ENCODE peak calls at places on chromosomes 7 and 10, in eight cellular contexts. One of them, this sample, is unnamed.
A peak's percentile ranks its signal among the peaks of the same experiment; 100 is the strongest.

GRCh38 chr7:152568972-152569371 is 107.0 kb downstream of the XRCC2 start:
- DNase-seq in esophagus squamous epithelium: no peak
- DNase-seq in PC-9: no peak
- DNase-seq in epithelial cell of prostate: no peak
- DNase-seq in AG04450: no peak
- DNase-seq in H9: no peak
- DNase-seq in A549: no peak
- DNase-seq in pancreas: no peak
- DNase-seq in this sample: no peak

GRCh38 chr10:114874827-114875541 is 53.4 kb downstream of the FHIP2A start:
- DNase-seq in esophagus squamous epithelium: no peak
- DNase-seq in PC-9: no peak
- DNase-seq in epithelial cell of prostate: no peak
- DNase-seq in AG04450: no peak
- DNase-seq in H9: peak; percentile 85
- DNase-seq in A549: no peak
- DNase-seq in pancreas: no peak
- DNase-seq in this sample: no peak

GRCh38 chr7:114181280-114181679 is 233.3 kb upstream of the FOXP2 start:
- DNase-seq in esophagus squamous epithelium: no peak
- DNase-seq in PC-9: no peak
- DNase-seq in epithelial cell of prostate: no peak
- DNase-seq in AG04450: no peak
- DNase-seq in H9: no peak
- DNase-seq in A549: no peak
- DNase-seq in pancreas: no peak
- DNase-seq in this sample: no peak

GRCh38 chr7:143910473-143911248 is 8.7 kb upstream of the TCAF1 start:
- DNase-seq in esophagus squamous epithelium: no peak
- DNase-seq in PC-9: no peak
- DNase-seq in epithelial cell of prostate: no peak
- DNase-seq in AG04450: no peak
- DNase-seq in H9: no peak
- DNase-seq in A549: no peak
- DNase-seq in pancreas: no peak
- DNase-seq in this sample: no peak

GRCh38 chr7:143850682-143851081 is 51.3 kb downstream of the TCAF1 start:
- DNase-seq in esophagus squamous epithelium: no peak
- DNase-seq in PC-9: no peak
- DNase-seq in epithelial cell of prostate: no peak
- DNase-seq in AG04450: no peak
- DNase-seq in H9: no peak
- DNase-seq in A549: no peak
- DNase-seq in pancreas: no peak
- DNase-seq in this sample: no peak

GRCh38 chr7:115462301-115463015 is 540.6 kb downstream of the MDFIC start:
- DNase-seq in esophagus squamous epithelium: no peak
- DNase-seq in PC-9: no peak
- DNase-seq in epithelial cell of prostate: no peak
- DNase-seq in AG04450: no peak
- DNase-seq in H9: no peak
- DNase-seq in A549: no peak
- DNase-seq in pancreas: no peak
- DNase-seq in this sample: no peak

GRCh38 chr10:103544657-103545310 is 51.3 kb downstream of the NEURL1 start:
- DNase-seq in esophagus squamous epithelium: no peak
- DNase-seq in PC-9: no peak
- DNase-seq in epithelial cell of prostate: no peak
- DNase-seq in AG04450: no peak
- DNase-seq in H9: peak; percentile 27
- DNase-seq in A549: no peak
- DNase-seq in pancreas: no peak
- DNase-seq in this sample: no peak

GRCh38 chr7:158479021-158479679 is 108.5 kb downstream of the PTPRN2 start:
- DNase-seq in esophagus squamous epithelium: no peak
- DNase-seq in PC-9: no peak
- DNase-seq in epithelial cell of prostate: no peak
- DNase-seq in AG04450: no peak
- DNase-seq in H9: no peak
- DNase-seq in A549: no peak
- DNase-seq in pancreas: no peak
- DNase-seq in this sample: no peak

GRCh38 chr7:101869026-101869900 is 51.8 kb downstream of the CUX1 start:
- DNase-seq in esophagus squamous epithelium: no peak
- DNase-seq in PC-9: no peak
- DNase-seq in epithelial cell of prostate: no peak
- DNase-seq in AG04450: no peak
- DNase-seq in H9: peak; percentile 85
- DNase-seq in A549: no peak
- DNase-seq in pancreas: no peak
- DNase-seq in this sample: no peak

GRCh38 chr7:101717986-101718746 is 89.1 kb upstream of the MYL10 start:
- DNase-seq in esophagus squamous epithelium: no peak
- DNase-seq in PC-9: peak; percentile 38
- DNase-seq in epithelial cell of prostate: no peak
- DNase-seq in AG04450: peak; percentile 34
- DNase-seq in H9: no peak
- DNase-seq in A549: no peak
- DNase-seq in pancreas: no peak
- DNase-seq in this sample: no peak

GRCh38 chr7:31094271-31094670 is 42.2 kb downstream of the ADCYAP1R1 start:
- DNase-seq in esophagus squamous epithelium: no peak
- DNase-seq in PC-9: no peak
- DNase-seq in epithelial cell of prostate: no peak
- DNase-seq in AG04450: no peak
- DNase-seq in H9: no peak
- DNase-seq in A549: no peak
- DNase-seq in pancreas: no peak
- DNase-seq in this sample: no peak

GRCh38 chr7:18906901-18907300 is 210.5 kb downstream of the TWIST1 start:
- DNase-seq in esophagus squamous epithelium: no peak
- DNase-seq in PC-9: no peak
- DNase-seq in epithelial cell of prostate: no peak
- DNase-seq in AG04450: no peak
- DNase-seq in H9: no peak
- DNase-seq in A549: no peak
- DNase-seq in pancreas: no peak
- DNase-seq in this sample: no peak

GRCh38 chr10:123750901-123751300 is 84.7 kb downstream of the GPR26 start:
- DNase-seq in esophagus squamous epithelium: no peak
- DNase-seq in PC-9: no peak
- DNase-seq in epithelial cell of prostate: no peak
- DNase-seq in AG04450: no peak
- DNase-seq in H9: no peak
- DNase-seq in A549: no peak
- DNase-seq in pancreas: no peak
- DNase-seq in this sample: no peak
- H3K27ac ChIP-seq in esophagus squamous epithelium: no peak overlapping the region
- H3K27ac ChIP-seq in PC-9: no peak overlapping the region
- H3K27ac ChIP-seq in epithelial cell of prostate: no peak overlapping the region
- H3K27ac ChIP-seq in AG04450: no peak overlapping the region
- H3K27ac ChIP-seq in H9: no peak overlapping the region
- H3K27ac ChIP-seq in A549: no peak overlapping the region
- H3K27ac ChIP-seq in pancreas: no peak overlapping the region
- H3K27ac ChIP-seq in this sample: no peak overlapping the region

DNA sequence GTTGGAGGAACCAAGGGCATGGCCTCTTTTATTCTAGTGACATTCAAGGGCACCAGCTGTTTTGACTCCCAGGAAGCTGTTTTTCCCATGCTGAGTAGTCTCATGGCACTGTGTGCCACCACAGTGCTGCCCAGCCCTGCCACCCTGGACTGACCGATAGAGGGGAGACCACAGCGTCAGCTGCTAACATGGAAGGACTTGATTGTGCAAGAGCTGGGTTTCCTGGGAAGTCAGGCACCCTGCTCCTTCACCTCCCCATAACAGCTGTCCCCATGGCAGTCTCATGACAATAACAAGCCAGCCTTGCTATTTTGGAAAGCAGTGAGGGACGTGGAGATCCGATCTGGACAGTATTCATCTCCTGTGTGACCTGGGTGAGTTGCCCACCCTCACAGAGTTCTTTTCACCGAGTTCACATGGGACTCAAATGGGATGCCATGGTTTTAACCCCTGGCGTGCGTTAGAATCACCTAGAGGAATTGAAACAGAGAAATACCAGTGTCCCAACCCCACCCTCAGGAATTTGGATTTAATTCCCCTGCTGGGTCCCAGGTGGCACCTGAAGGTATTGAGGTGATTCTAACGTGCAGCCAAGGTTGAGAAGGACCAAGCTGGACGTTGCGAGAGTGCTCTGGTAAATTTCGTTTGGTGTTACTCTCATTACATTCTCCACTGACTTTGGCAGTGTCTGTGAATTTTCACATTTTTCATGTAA is 174.8 kb downstream of the CELF2 start:
- DNase-seq in esophagus squamous epithelium: no peak
- DNase-seq in PC-9: no peak
- DNase-seq in epithelial cell of prostate: no peak
- DNase-seq in AG04450: no peak
- DNase-seq in H9: no peak
- DNase-seq in A549: no peak
- DNase-seq in pancreas: peak; percentile 30
- DNase-seq in this sample: no peak
- H3K27ac ChIP-seq in esophagus squamous epithelium: no peak overlapping the region
- H3K27ac ChIP-seq in PC-9: no peak overlapping the region
- H3K27ac ChIP-seq in epithelial cell of prostate: no peak overlapping the region
- H3K27ac ChIP-seq in AG04450: no peak overlapping the region
- H3K27ac ChIP-seq in H9: no peak overlapping the region
- H3K27ac ChIP-seq in A549: no peak overlapping the region
- H3K27ac ChIP-seq in pancreas: no peak overlapping the region
- H3K27ac ChIP-seq in this sample: no peak overlapping the region

DNA sequence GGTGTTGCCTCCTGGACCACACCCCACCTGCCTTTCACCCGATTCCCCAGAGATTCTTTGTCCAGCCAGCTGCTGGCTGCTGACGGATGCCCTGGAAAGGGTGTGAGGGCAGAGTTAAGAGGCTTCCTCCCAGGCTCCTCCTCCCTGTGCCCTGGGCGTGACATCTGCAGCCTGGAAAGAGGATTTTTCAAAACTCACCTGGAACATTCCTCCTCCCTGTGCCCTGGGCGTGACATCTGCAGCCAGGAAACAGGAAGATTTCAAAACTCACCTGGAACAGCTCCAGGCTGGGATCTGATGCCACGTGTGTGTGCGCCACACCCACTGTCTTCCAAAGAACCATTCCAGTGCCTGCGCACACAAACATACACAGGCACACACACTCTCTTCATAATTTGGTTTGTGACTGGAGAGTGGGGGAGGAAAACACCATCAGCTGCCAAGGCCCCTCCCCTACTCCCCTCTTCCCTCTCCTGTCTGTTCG is 5.2 kb downstream of the MARVELD1 start:
- DNase-seq in esophagus squamous epithelium: peak; percentile 9
- DNase-seq in PC-9: peak; percentile 90
- DNase-seq in epithelial cell of prostate: peak; percentile 84
- DNase-seq in AG04450: no peak
- DNase-seq in H9: no peak
- DNase-seq in A549: peak; percentile 63
- DNase-seq in pancreas: peak; percentile 70
- DNase-seq in this sample: no peak
- H3K27ac ChIP-seq in esophagus squamous epithelium: peak overlapping the region; percentile 68
- H3K27ac ChIP-seq in PC-9: peak overlapping the region; percentile 59
- H3K27ac ChIP-seq in epithelial cell of prostate: peak overlapping the region; percentile 98
- H3K27ac ChIP-seq in AG04450: no peak overlapping the region
- H3K27ac ChIP-seq in H9: no peak overlapping the region
- H3K27ac ChIP-seq in A549: peak overlapping the region; percentile 81
- H3K27ac ChIP-seq in pancreas: no peak overlapping the region
- H3K27ac ChIP-seq in this sample: peak overlapping the region; percentile 6

GRCh38 chr10:119349341-119349740 is 142.0 kb downstream of the GRK5 start:
- DNase-seq in esophagus squamous epithelium: no peak
- DNase-seq in PC-9: no peak
- DNase-seq in epithelial cell of prostate: no peak
- DNase-seq in AG04450: no peak
- DNase-seq in H9: no peak
- DNase-seq in A549: no peak
- DNase-seq in pancreas: no peak
- DNase-seq in this sample: no peak
- H3K27ac ChIP-seq in esophagus squamous epithelium: no peak overlapping the region
- H3K27ac ChIP-seq in PC-9: no peak overlapping the region
- H3K27ac ChIP-seq in epithelial cell of prostate: no peak overlapping the region
- H3K27ac ChIP-seq in AG04450: no peak overlapping the region
- H3K27ac ChIP-seq in H9: no peak overlapping the region
- H3K27ac ChIP-seq in A549: no peak overlapping the region
- H3K27ac ChIP-seq in pancreas: no peak overlapping the region
- H3K27ac ChIP-seq in this sample: no peak overlapping the region

DNA sequence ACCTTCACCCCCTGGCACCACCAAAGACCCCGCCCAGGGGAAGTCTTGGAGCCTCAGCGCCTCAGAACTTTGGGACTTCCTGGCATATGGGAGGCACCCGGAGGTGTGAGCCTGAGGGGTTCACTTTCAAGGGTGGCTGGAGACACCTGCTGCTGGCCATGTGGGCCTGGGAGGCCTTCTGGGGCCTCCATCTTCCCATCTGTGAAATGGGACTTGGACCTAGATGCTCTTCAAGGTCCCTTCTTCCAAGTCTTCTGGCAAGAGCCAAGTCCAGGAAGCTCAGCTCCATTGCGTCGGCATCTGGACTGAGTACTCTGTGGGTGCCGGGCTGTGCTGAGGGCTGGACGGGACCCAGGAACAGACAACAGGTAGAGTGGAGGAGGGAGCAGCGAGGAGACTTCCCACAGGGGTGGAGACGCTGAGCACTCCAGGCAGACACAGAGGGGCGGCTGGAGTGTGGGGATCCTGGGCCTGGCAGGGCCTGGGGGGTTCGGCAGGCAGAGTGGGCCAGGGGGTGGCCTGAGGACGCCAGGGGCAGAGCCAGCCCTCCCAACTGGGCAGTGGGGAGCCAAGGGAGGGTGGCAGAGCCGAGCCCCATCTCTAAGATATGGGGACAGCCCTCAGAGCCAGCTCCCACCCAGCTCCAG is 9.3 kb upstream of the LFNG start:
- DNase-seq in esophagus squamous epithelium: no peak
- DNase-seq in PC-9: no peak
- DNase-seq in epithelial cell of prostate: no peak
- DNase-seq in AG04450: no peak
- DNase-seq in H9: no peak
- DNase-seq in A549: no peak
- DNase-seq in pancreas: no peak
- DNase-seq in this sample: no peak
- H3K27ac ChIP-seq in esophagus squamous epithelium: no peak overlapping the region
- H3K27ac ChIP-seq in PC-9: no peak overlapping the region
- H3K27ac ChIP-seq in epithelial cell of prostate: no peak overlapping the region
- H3K27ac ChIP-seq in AG04450: no peak overlapping the region
- H3K27ac ChIP-seq in H9: no peak overlapping the region
- H3K27ac ChIP-seq in A549: peak overlapping the region; percentile 69
- H3K27ac ChIP-seq in pancreas: no peak overlapping the region
- H3K27ac ChIP-seq in this sample: no peak overlapping the region

GRCh38 chr10:30999084-30999712 is 32.5 kb downstream of the ZNF438 start:
- DNase-seq in esophagus squamous epithelium: no peak
- DNase-seq in PC-9: no peak
- DNase-seq in epithelial cell of prostate: no peak
- DNase-seq in AG04450: no peak
- DNase-seq in H9: no peak
- DNase-seq in A549: peak; percentile 6
- DNase-seq in pancreas: no peak
- DNase-seq in this sample: no peak
- H3K27ac ChIP-seq in esophagus squamous epithelium: peak overlapping the region; percentile 22
- H3K27ac ChIP-seq in PC-9: no peak overlapping the region
- H3K27ac ChIP-seq in epithelial cell of prostate: peak overlapping the region; percentile 13
- H3K27ac ChIP-seq in AG04450: peak overlapping the region; percentile 85
- H3K27ac ChIP-seq in H9: no peak overlapping the region
- H3K27ac ChIP-seq in A549: peak overlapping the region; percentile 8
- H3K27ac ChIP-seq in pancreas: no peak overlapping the region
- H3K27ac ChIP-seq in this sample: no peak overlapping the region